ENCODE peak calls at places on chromosomes 13 and 19, in five cellular contexts. M, Y, O, N and T are unnamed samples.

GRCh38 chr13:85529216-85529590 is 270.0 kb downstream of the SLITRK6 start:
- DNase-seq in Y (no peak), O (no peak), N (no peak), M (no peak), T (no peak)

GRCh38 chr19:42051166-42052115 is 18.6 kb downstream of the GRIK5 start:
- DNase-seq in N (no peak), O (no peak), M (no peak), Y (no peak), T (peak)

GRCh38 chr13:44436589-44437337 is 63.1 kb downstream of the SERP2 start:
- DNase-seq in O (peak), N (peak), M (peak), Y (peak), T (peak)

GRCh38 chr13:106573855-106574254 is 5.9 kb upstream of the ARGLU1 start:
- DNase-seq in O (no peak), Y (no peak), M (peak), N (no peak), T (no peak)

GRCh38 chr19:36006955-36007354 is 1.7 kb downstream of the SYNE4 start:
- DNase-seq in M (no peak), Y (no peak), N (no peak), O (no peak), T (no peak)

GRCh38 chr19:10625762-10626138 is 397 bp downstream of the SLC44A2 start:
- DNase-seq in M (no peak), Y (no peak), O (no peak), N (no peak), T (no peak)

GRCh38 chr19:13195678-13196077 is 45.5 kb downstream of the IER2 start:
- DNase-seq in O (no peak), M (no peak), N (no peak), Y (peak), T (no peak)

GRCh38 chr13:80979035-80979641 is 638.2 kb upstream of the SPRY2 start:
- DNase-seq in N (no peak), Y (no peak), O (peak), M (no peak), T (no peak)

GRCh38 chr13:51585696-51586095 is 1.4 kb downstream of the WDFY2 start:
- DNase-seq in Y (no peak), N (no peak), O (no peak), M (no peak), T (no peak)

GRCh38 chr19:12162882-12163806 is at the start of gene ZNF136:
- DNase-seq in O (peak), M (peak), N (peak), Y (peak), T (peak)

GRCh38 chr13:46896346-46897138 is at the start of gene HTR2A:
- DNase-seq in M (no peak), N (peak), O (no peak), Y (peak), T (peak)

GRCh38 chr19:403221-404036 is 5.5 kb downstream of the C2CD4C start:
- DNase-seq in Y (peak), M (peak), N (no peak), O (no peak), T (peak)

GRCh38 chr19:46288896-46289588 is 7.8 kb upstream of the HIF3A start:
- DNase-seq in M (no peak), Y (no peak), N (no peak), O (peak), T (peak)

GRCh38 chr19:35141627-35142401 is 1.2 kb upstream of the FXYD7 start:
- DNase-seq in N (no peak), M (no peak), Y (no peak), O (no peak), T (no peak)

GRCh38 chr13:28100149-28101121 is at the start of gene FLT3:
- DNase-seq in N (no peak), Y (peak), O (peak), M (no peak), T (peak)

GRCh38 chr13:46369506-46370268 is 17.4 kb downstream of the RUBCNL start:
- DNase-seq in M (no peak), Y (no peak), N (no peak), O (no peak), T (no peak)

GRCh38 chr19:18013210-18013609 is 5.2 kb downstream of the ARRDC2 start:
- DNase-seq in Y (no peak), N (no peak), M (no peak), O (no peak), T (no peak)

GRCh38 chr19:39411006-39411831 is 1.2 kb upstream of the PLEKHG2 start:
- DNase-seq in Y (peak), M (peak), N (peak), O (no peak), T (peak)

GRCh38 chr19:50198431-50199253 is 4.8 kb upstream of the MYH14 start:
- DNase-seq in M (no peak), O (no peak), Y (no peak), N (no peak), T (no peak)

GRCh38 chr19:20171285-20171684 is 4.3 kb downstream of the ZNF486 start:
- DNase-seq in N (no peak), O (no peak), M (no peak), Y (no peak), T (no peak)

GRCh38 chr19:14320253-14320652 is 61.0 kb upstream of the ADGRE5 start:
- DNase-seq in O (no peak), N (no peak), M (no peak), Y (no peak), T (no peak)

GRCh38 chr13:82116422-82116989 is 1765.8 kb downstream of the SLITRK1 start:
- DNase-seq in Y (no peak), O (no peak), N (no peak), M (no peak), T (no peak)
- TF ChIP-seq POLR2AphosphoS5 in Y (no peak), O (no peak), N (no peak), M (no peak), T (no peak)

DNA sequence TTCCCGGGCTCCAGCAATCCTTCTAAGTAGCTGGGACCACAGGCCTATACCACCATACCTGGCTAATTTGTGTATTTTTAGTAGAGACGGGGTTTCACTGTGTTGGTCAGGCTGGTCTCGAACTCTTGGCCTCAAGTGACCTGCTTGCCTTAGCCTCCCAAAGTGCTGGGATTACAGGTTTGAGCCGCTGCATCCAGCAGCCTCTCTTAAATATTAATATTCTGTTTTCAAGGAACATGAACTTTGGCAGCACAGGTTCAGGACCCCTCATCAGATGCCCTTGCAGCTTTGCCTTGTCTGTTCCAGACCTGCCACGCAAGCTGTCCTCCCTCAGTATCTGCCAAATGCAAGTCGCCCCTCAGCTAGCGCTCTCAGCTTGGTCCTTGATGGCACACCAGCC is 166.8 kb downstream of the KCTD15 start:
- DNase-seq in O (no peak), Y (no peak), M (no peak), N (no peak), T (no peak)
- TF ChIP-seq POLR2AphosphoS5 in O (no peak), Y (no peak), M (no peak), N (no peak), T (no peak)

DNA sequence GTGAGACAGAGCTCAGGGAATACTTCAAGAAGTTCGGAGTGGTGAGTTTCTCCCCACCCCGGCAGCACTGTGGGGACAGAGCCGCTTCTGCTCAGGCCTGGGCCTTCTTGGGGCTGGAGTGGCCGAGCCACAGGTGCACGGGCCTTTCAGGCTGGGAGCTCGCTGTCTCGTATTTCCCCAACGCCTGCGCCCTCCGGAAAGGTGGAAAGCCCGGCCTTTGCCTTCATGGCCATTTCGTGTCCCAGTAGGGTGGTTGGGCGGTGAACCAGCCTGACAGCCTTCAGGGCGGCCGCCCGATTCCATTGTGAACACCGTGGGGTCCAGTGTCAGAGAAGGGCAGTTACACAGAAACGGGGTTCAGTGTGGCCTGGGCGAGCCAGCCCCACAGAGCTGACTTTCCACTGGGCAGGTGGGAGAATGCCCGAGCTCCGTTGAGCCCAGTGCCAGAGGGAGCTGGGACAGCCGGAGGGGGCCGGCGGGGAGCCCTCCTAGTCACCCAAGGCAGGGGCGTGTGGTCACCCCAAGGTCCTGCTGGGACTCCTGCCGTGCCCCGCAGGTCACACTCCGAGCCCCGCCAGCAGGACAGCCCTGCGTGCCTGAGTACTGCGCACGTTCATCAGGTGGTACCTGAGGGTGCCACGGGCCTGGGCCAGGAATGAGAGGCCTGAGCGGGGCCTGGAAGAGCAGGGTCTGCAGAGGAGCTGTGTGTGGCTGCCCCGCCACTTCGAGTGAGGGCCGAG is 14.0 kb downstream of the DAZAP1 start:
- DNase-seq in O (no peak), N (no peak), Y (no peak), M (no peak), T (no peak)
- TF ChIP-seq POLR2AphosphoS5 in O (no peak), N (no peak), Y (no peak), M (no peak), T (no peak)

GRCh38 chr19:58408152-58409009 is at the start of gene ZNF584:
- DNase-seq in N (peak), M (peak), Y (peak), O (peak), T (peak)
- TF ChIP-seq POLR2AphosphoS5 in N (peak), M (peak), Y (peak), O (peak), T (peak)

DNA sequence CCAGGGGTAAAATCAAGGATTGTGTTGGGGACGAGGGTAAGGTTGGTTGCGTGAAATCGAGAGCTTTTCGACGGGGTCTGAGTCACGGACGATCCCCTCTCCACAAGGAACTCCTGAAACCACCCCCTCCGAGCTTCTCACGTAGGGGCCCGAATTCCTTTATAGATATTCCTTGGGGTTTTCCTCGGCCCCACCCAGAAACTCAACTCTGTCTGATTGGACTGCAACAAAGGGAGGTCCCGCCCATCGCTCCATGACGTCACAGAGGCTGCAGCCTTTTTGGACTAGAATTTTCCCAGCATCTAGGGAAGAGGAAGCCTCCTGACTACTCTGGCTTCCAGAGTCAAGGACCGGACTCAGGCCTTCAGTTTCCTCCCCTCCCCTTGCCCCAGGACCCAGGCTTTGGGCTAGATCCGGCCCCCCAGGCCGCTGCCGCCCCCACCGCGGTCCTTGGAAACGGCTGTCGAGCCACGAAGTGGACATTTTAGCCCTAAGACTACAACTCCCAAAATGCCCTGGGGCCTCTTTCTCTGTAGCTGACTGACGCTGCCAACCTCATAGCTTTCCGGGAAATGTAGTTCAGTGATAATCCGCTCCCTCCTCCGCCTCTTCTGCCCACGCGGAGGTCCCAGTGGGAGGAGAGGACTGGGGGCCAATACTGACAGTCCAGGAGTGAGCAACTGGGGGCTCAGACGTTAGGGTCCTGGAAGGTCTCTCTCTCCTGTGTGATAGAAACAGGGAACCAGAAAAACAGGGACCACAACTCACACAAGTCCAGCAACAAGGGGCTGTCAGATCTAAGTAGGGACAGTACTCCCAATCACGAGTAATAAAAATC is at the start of gene IZUMO1:
- DNase-seq in Y (peak), O (no peak), N (no peak), M (peak), T (peak)
- TF ChIP-seq POLR2AphosphoS5 in Y (peak), O (no peak), N (no peak), M (no peak), T (no peak)

DNA sequence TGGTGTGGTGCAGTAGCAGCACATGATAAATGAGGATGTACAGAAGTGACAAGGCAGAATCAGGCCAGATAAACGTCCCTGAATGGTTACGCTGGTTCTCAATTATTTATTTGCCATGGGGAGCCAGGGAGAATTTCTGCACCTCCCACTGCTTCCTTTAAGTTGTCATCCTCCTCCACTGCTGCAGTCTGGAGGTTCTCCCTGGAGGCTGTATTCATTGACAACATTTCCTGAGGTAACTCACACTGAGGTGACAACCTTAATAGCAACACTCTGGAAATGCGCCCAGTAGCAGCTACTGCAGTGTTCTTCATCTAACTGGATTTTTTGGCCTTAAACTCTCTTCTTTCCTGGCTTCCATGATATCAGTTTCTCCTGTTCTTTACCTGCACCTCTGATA is 308.9 kb upstream of the SLITRK1 start:
- DNase-seq in N (no peak), Y (no peak), O (no peak), M (no peak), T (no peak)
- TF ChIP-seq POLR2AphosphoS5 in N (no peak), Y (no peak), O (no peak), M (no peak), T (no peak)

GRCh38 chr19:31350033-31350692 is 927 bp upstream of the TSHZ3 start:
- DNase-seq in N (no peak), Y (peak), O (no peak), M (no peak), T (no peak)
- TF ChIP-seq POLR2AphosphoS5 in N (no peak), Y (no peak), O (no peak), M (no peak), T (no peak)